ENCODE peak calls at places on chromosomes 5 and 9, in five cellular contexts. One of them, this sample, is unnamed.

GRCh38 chr5:119356384-119357188 is 767 bp downstream of the TNFAIP8 start:
- DNase-seq in neural progenitor cell: no peak
- DNase-seq in Calu3: no peak
- DNase-seq in immature natural killer cell: no peak
- DNase-seq in NCI-H1092: no peak
- DNase-seq in this sample: no peak

GRCh38 chr5:60243713-60244112 is 350.2 kb upstream of the PDE4D start:
- DNase-seq in immature natural killer cell: no peak
- DNase-seq in NCI-H1092: no peak
- DNase-seq in neural progenitor cell: no peak
- DNase-seq in Calu3: no peak
- DNase-seq in this sample: no peak

GRCh38 chr9:125486576-125486975 is 220.4 kb downstream of the MAPKAP1 start:
- DNase-seq in immature natural killer cell: no peak
- DNase-seq in neural progenitor cell: no peak
- DNase-seq in Calu3: no peak
- DNase-seq in NCI-H1092: no peak
- DNase-seq in this sample: no peak

GRCh38 chr5:172361566-172362238 is 78.1 kb upstream of the UBTD2 start:
- DNase-seq in NCI-H1092: no peak
- DNase-seq in immature natural killer cell: no peak
- DNase-seq in Calu3: peak
- DNase-seq in neural progenitor cell: no peak
- DNase-seq in this sample: peak

GRCh38 chr5:6466975-6467567 is 18.4 kb downstream of the UBE2QL1 start:
- DNase-seq in Calu3: no peak
- DNase-seq in neural progenitor cell: no peak
- DNase-seq in NCI-H1092: no peak
- DNase-seq in immature natural killer cell: no peak
- DNase-seq in this sample: no peak

GRCh38 chr5:33488558-33489355 is 48.0 kb downstream of the TARS1 start:
- DNase-seq in immature natural killer cell: no peak
- DNase-seq in Calu3: no peak
- DNase-seq in neural progenitor cell: peak
- DNase-seq in NCI-H1092: no peak
- DNase-seq in this sample: no peak

GRCh38 chr9:94656190-94656589 is 16.9 kb upstream of the FBP1 start:
- DNase-seq in Calu3: no peak
- DNase-seq in NCI-H1092: no peak
- DNase-seq in immature natural killer cell: peak
- DNase-seq in neural progenitor cell: peak
- DNase-seq in this sample: no peak

GRCh38 chr9:86723351-86723750 is 224.0 kb downstream of the GAS1 start:
- DNase-seq in Calu3: no peak
- DNase-seq in NCI-H1092: no peak
- DNase-seq in immature natural killer cell: peak
- DNase-seq in neural progenitor cell: no peak
- DNase-seq in this sample: no peak

GRCh38 chr9:114504341-114505186 is 709 bp downstream of the WHRN start:
- DNase-seq in Calu3: peak
- DNase-seq in neural progenitor cell: peak
- DNase-seq in NCI-H1092: peak
- DNase-seq in immature natural killer cell: peak
- DNase-seq in this sample: peak

GRCh38 chr9:134356496-134357470 is 30.5 kb downstream of the RXRA start:
- DNase-seq in immature natural killer cell: no peak
- DNase-seq in Calu3: peak
- DNase-seq in neural progenitor cell: no peak
- DNase-seq in NCI-H1092: no peak
- DNase-seq in this sample: peak

GRCh38 chr5:176157656-176158055 is 80.6 kb upstream of the SIMC1 start:
- DNase-seq in neural progenitor cell: no peak
- DNase-seq in immature natural killer cell: no peak
- DNase-seq in NCI-H1092: no peak
- DNase-seq in Calu3: no peak
- DNase-seq in this sample: no peak

GRCh38 chr5:102807878-102808502 is 52.9 kb downstream of the PAM start:
- DNase-seq in NCI-H1092: peak
- DNase-seq in Calu3: no peak
- DNase-seq in immature natural killer cell: no peak
- DNase-seq in neural progenitor cell: peak
- DNase-seq in this sample: no peak

GRCh38 chr5:159817262-159818029 is 98.8 kb upstream of the ADRA1B start:
- DNase-seq in neural progenitor cell: no peak
- DNase-seq in NCI-H1092: no peak
- DNase-seq in immature natural killer cell: no peak
- DNase-seq in Calu3: no peak
- DNase-seq in this sample: no peak

GRCh38 chr9:35579130-35579529 is 25.9 kb upstream of the TESK1 start:
- DNase-seq in immature natural killer cell: no peak
- DNase-seq in NCI-H1092: no peak
- DNase-seq in Calu3: no peak
- DNase-seq in neural progenitor cell: no peak
- DNase-seq in this sample: no peak

GRCh38 chr5:82356808-82357671 is 78.9 kb upstream of the RPS23 start:
- DNase-seq in neural progenitor cell: no peak
- DNase-seq in immature natural killer cell: peak
- DNase-seq in NCI-H1092: no peak
- DNase-seq in Calu3: peak
- DNase-seq in this sample: peak

GRCh38 chr9:6842584-6842947 is 84.8 kb downstream of the KDM4C start:
- DNase-seq in immature natural killer cell: no peak
- DNase-seq in NCI-H1092: no peak
- DNase-seq in Calu3: no peak
- DNase-seq in neural progenitor cell: no peak
- DNase-seq in this sample: no peak

GRCh38 chr5:9545301-9545958 is 445 bp downstream of the SEMA5A start:
- DNase-seq in immature natural killer cell: no peak
- DNase-seq in neural progenitor cell: peak
- DNase-seq in Calu3: no peak
- DNase-seq in NCI-H1092: no peak
- DNase-seq in this sample: peak

GRCh38 chr9:99605016-99605743 is 216.5 kb upstream of the NR4A3 start:
- DNase-seq in immature natural killer cell: no peak
- DNase-seq in Calu3: no peak
- DNase-seq in NCI-H1092: no peak
- DNase-seq in neural progenitor cell: no peak
- DNase-seq in this sample: no peak